ENCODE peak calls at places on chromosomes 13 and 19, in six cellular contexts. S is nucleus accumbens; X is GM13976; H is stimulated activated CD4-positive, alpha-beta T cell treated with anti-CD3 and anti-CD28 coated beads, Interleukin-15, amount 100 ng/mL, for 48 hours; L is posterior vena cava; R is IMR-90. P is an unnamed sample.

GRCh38 chr19:19280561-19280960 is 7.5 kb upstream of the TM6SF2 start:
- DNase-seq in H (no peak), L (no peak), R (peak), X (no peak), S (peak), P (no peak)

GRCh38 chr13:48585456-48585840 is 52.6 kb upstream of the RCBTB2 start:
- DNase-seq in R (no peak), L (no peak), H (no peak), S (peak), X (no peak), P (peak)

GRCh38 chr19:47209323-47210179 is 21.4 kb downstream of the BBC3 start:
- DNase-seq in X (no peak), S (no peak), L (no peak), R (peak), H (no peak), P (no peak)

GRCh38 chr13:44622259-44622658 is 46.1 kb upstream of the TSC22D1 start:
- DNase-seq in H (no peak), L (no peak), R (no peak), X (no peak), S (no peak), P (no peak)

GRCh38 chr19:37467608-37468090 is 405 bp upstream of the ZNF569 start:
- DNase-seq in S (no peak), L (no peak), X (no peak), R (no peak), H (no peak), P (no peak)

GRCh38 chr19:6766357-6767080 is 716 bp downstream of the SH2D3A start:
- DNase-seq in S (no peak), R (no peak), H (no peak), L (no peak), X (no peak), P (no peak)

GRCh38 chr19:7730286-7731217 is 1.4 kb downstream of the CLEC4G start:
- DNase-seq in X (no peak), R (no peak), H (no peak), S (no peak), L (no peak), P (no peak)

GRCh38 chr13:58165617-58166016 is 534.1 kb downstream of the PCDH17 start:
- DNase-seq in X (no peak), R (no peak), S (no peak), L (no peak), H (no peak), P (no peak)

GRCh38 chr19:10861118-10861651 is 10.2 kb upstream of the CARM1 start:
- DNase-seq in S (no peak), H (no peak), R (no peak), X (no peak), L (no peak), P (no peak)

GRCh38 chr13:35191883-35192282 is 249.8 kb downstream of the NBEA start:
- DNase-seq in X (no peak), L (no peak), R (no peak), H (no peak), S (no peak), P (no peak)

GRCh38 chr13:61148211-61148610 is 267.4 kb downstream of the PCDH20 start:
- DNase-seq in S (no peak), H (no peak), R (no peak), X (no peak), L (no peak), P (no peak)

GRCh38 chr13:39106216-39106995 is 68.2 kb downstream of the NHLRC3 start:
- DNase-seq in R (no peak), S (no peak), X (no peak), H (no peak), L (no peak), P (no peak)

GRCh38 chr19:5407356-5407755 is 47.9 kb upstream of the ZNRF4 start:
- DNase-seq in L (no peak), X (no peak), S (no peak), H (no peak), R (peak), P (no peak)

GRCh38 chr19:10828981-10829821 is 6.8 kb downstream of the TMED1 start:
- DNase-seq in S (no peak), L (no peak), R (no peak), H (no peak), X (no peak), P (no peak)

GRCh38 chr13:56700324-56700723 is 440.4 kb upstream of the PRR20A start:
- DNase-seq in S (no peak), L (no peak), X (no peak), H (no peak), R (no peak), P (no peak)

GRCh38 chr13:84121456-84121855 is 239.2 kb upstream of the SLITRK1 start:
- DNase-seq in R (no peak), S (no peak), L (no peak), H (no peak), X (no peak), P (no peak)

GRCh38 chr19:35429698-35430097 is 18.4 kb upstream of the FFAR2 start:
- DNase-seq in H (no peak), S (no peak), L (no peak), R (no peak), X (no peak), P (no peak)

GRCh38 chr13:65841156-65841555 is 1389.0 kb downstream of the PCDH9 start:
- DNase-seq in R (no peak), L (no peak), X (no peak), H (no peak), S (no peak), P (no peak)

GRCh38 chr13:40582531-40582930 is 83.9 kb downstream of the FOXO1 start:
- DNase-seq in L (no peak), S (no peak), H (no peak), X (no peak), R (no peak), P (no peak)

GRCh38 chr19:8145969-8146368 is 3.4 kb downstream of the FBN3 start:
- DNase-seq in H (no peak), R (no peak), L (no peak), S (no peak), X (no peak), P (no peak)

GRCh38 chr19:38781058-38781457 is 7.7 kb upstream of the LGALS7 start:
- DNase-seq in S (no peak), R (no peak), H (no peak), X (no peak), L (no peak), P (no peak)

GRCh38 chr13:43546260-43546659 is 240.5 kb downstream of the ENOX1 start:
- DNase-seq in S (no peak), X (no peak), H (no peak), R (no peak), L (no peak), P (no peak)

GRCh38 chr13:65540064-65540635 is 1690.0 kb downstream of the PCDH9 start:
- DNase-seq in R (no peak), S (no peak), H (no peak), X (no peak), L (no peak), P (no peak)